ENCODE peak calls at places on chromosomes 4 and X, in four cellular contexts. Z is mucosa of descending colon, T is GM04504, A is cardiac fibroblast. E is an unnamed sample.

GRCh38 chr4:158958489-158959270 is 144.2 kb upstream of the RAPGEF2 start:
- DNase-seq in Z (no peak), T (no peak), A (no peak), E (no peak)

GRCh38 chrX:46626566-46626965 is 53.0 kb downstream of the CHST7 start:
- DNase-seq in Z (no peak), T (no peak), A (peak; percentile 24), E (no peak)

GRCh38 chr4:60737858-60738257 is 462.3 kb upstream of the ADGRL3 start:
- DNase-seq in Z (no peak), T (no peak), A (peak; percentile 45), E (no peak)

GRCh38 chr4:53196872-53197759 is 168.7 kb downstream of the SCFD2 start:
- DNase-seq in Z (no peak), T (peak; percentile 82), A (peak; percentile 95), E (peak; percentile 41)

GRCh38 chrX:71913156-71913950 is 2.7 kb downstream of the NHSL2 start:
- DNase-seq in Z (no peak), T (no peak), A (no peak), E (no peak)

GRCh38 chrX:101764538-101764937 is 104.9 kb upstream of the ARMCX2 start:
- DNase-seq in Z (no peak), T (no peak), A (no peak), E (no peak)

GRCh38 chrX:8988456-8988855 is 45.5 kb downstream of the FAM9B start:
- DNase-seq in Z (no peak), T (peak; percentile 35), A (peak; percentile 55), E (no peak)

GRCh38 chrX:51148848-51149247 is 183.8 kb upstream of the NUDT10 start:
- DNase-seq in Z (no peak), T (no peak), A (peak; percentile 2), E (no peak)

GRCh38 chrX:125507119-125507518 is 187.4 kb downstream of the TEX13C start:
- DNase-seq in Z (no peak), T (no peak), A (peak; percentile 17), E (no peak)

GRCh38 chrX:79081895-79082512 is 62.5 kb upstream of the GPR174 start:
- DNase-seq in Z (no peak), T (no peak), A (peak; percentile 29), E (no peak)

GRCh38 chr4:93835929-93836328 is 7.4 kb downstream of the ATOH1 start:
- DNase-seq in Z (no peak), T (no peak), A (no peak), E (no peak)

GRCh38 chrX:68634649-68635227 is 12.7 kb upstream of the STARD8 start:
- DNase-seq in Z (no peak), T (no peak), A (no peak), E (no peak)

GRCh38 chr4:134365852-134366251 is 164.3 kb upstream of the PABPC4L start:
- DNase-seq in Z (no peak), T (peak; percentile 66), A (no peak), E (no peak)

GRCh38 chr4:28724239-28724638 is 1863.6 kb downstream of the STIM2 start:
- DNase-seq in Z (no peak), T (no peak), A (no peak), E (no peak)

GRCh38 chrX:5979338-5979737 is 249.3 kb downstream of the NLGN4X start:
- DNase-seq in Z (no peak), T (no peak), A (no peak), E (no peak)

GRCh38 chr4:113378836-113379235 is 329.4 kb downstream of the ANK2 start:
- DNase-seq in Z (no peak), T (no peak), A (no peak), E (no peak)

GRCh38 chr4:148574502-148574901 is 132.3 kb upstream of the NR3C2 start:
- DNase-seq in Z (no peak), T (peak; percentile 18), A (no peak), E (no peak)

GRCh38 chr4:144351306-144351705 is 210.8 kb upstream of the GYPA start:
- DNase-seq in Z (no peak), T (no peak), A (no peak), E (no peak)

GRCh38 chr4:78613522-78614311 is 62.1 kb downstream of the ANXA3 start:
- DNase-seq in Z (no peak), T (no peak), A (no peak), E (no peak)

GRCh38 chr4:153116101-153116680 is 88.1 kb upstream of the TRIM2 start:
- DNase-seq in Z (no peak), T (no peak), A (no peak), E (no peak)

GRCh38 chr4:73603307-73603710 is 16.9 kb downstream of the RASSF6 start:
- DNase-seq in Z (peak; percentile 52), T (no peak), A (peak; percentile 81), E (no peak)

GRCh38 chrX:118182050-118182449 is 65.4 kb upstream of the KLHL13 start:
- DNase-seq in Z (no peak), T (no peak), A (no peak), E (no peak)

GRCh38 chr4:17324431-17324830 is 187.5 kb downstream of the QDPR start:
- DNase-seq in Z (no peak), T (peak; percentile 38), A (peak; percentile 76), E (no peak)

GRCh38 chr4:41134581-41134980 is 79.8 kb downstream of the APBB2 start:
- DNase-seq in Z (no peak), T (no peak), A (peak; percentile 49), E (no peak)

GRCh38 chr4:151854731-151855130 is 93.9 kb upstream of the GATB start:
- DNase-seq in Z (no peak), T (peak; percentile 7), A (peak; percentile 20), E (no peak)

GRCh38 chr4:14865804-14866203 is 136.5 kb upstream of the CPEB2 start:
- DNase-seq in Z (no peak), T (no peak), A (peak; percentile 48), E (no peak)

GRCh38 chr4:107913283-107913899 is 18.0 kb upstream of the CYP2U1 start:
- DNase-seq in Z (no peak), T (no peak), A (peak; percentile 89), E (peak; percentile 36)

GRCh38 chr4:169147217-169147616 is 123.5 kb downstream of the SH3RF1 start:
- DNase-seq in Z (no peak), T (no peak), A (no peak), E (no peak)

GRCh38 chr4:168791376-168791775 is 218.7 kb downstream of the CBR4 start:
- DNase-seq in Z (no peak), T (no peak), A (no peak), E (no peak)

GRCh38 chr4:73776363-73776762 is 36.0 kb downstream of the CXCL8 start:
- DNase-seq in Z (no peak), T (peak; percentile 14), A (peak; percentile 93), E (peak; percentile 63)

GRCh38 chr4:142719854-142720541 is 126.1 kb downstream of the INPP4B start:
- DNase-seq in Z (no peak), T (peak; percentile 7), A (peak; percentile 42), E (peak; percentile 31)

GRCh38 chrX:74670028-74670427 is 55.6 kb upstream of the RLIM start:
- DNase-seq in Z (no peak), T (no peak), A (no peak), E (no peak)

GRCh38 chrX:107712231-107713204 is 63.1 kb downstream of the TSC22D3 start:
- DNase-seq in Z (no peak), T (no peak), A (peak; percentile 78), E (no peak)

GRCh38 chr4:38857354-38858096 is 908 bp upstream of the TLR6 start:
- DNase-seq in Z (no peak), T (peak; percentile 64), A (peak; percentile 81), E (no peak)

GRCh38 chr4:7256989-7257810 is 64.9 kb downstream of the SORCS2 start:
- DNase-seq in Z (no peak), T (no peak), A (peak; percentile 17), E (no peak)

GRCh38 chr4:148923881-148924280 is 481.7 kb upstream of the NR3C2 start:
- DNase-seq in Z (no peak), T (no peak), A (no peak), E (no peak)

E was measured in NCI-H2029.